ENCODE peak calls at places on chromosome 11, in seven cellular contexts. One of them, this sample, is unnamed.

GRCh38 chr11:69999721-70000120 is 78.4 kb upstream of the ANO1 start:
- DNase-seq in NT2/D1: peak
- DNase-seq in stimulated activated CD8-positive, alpha-beta memory T cell treated with anti-CD3 and anti-CD28 coated beads, Interleukin-15, amount 100 ng/mL, for 24 hours: no peak
- DNase-seq in activated CD8-positive, alpha-beta memory T cell treated with anti-CD3 and anti-CD28 coated beads, Interleukin-2, amount 50 U/mL, for 48 hours: no peak
- DNase-seq in activated T-cell treated with anti-CD3 and anti-CD28 coated beads for 1 hour: no peak
- DNase-seq in esophagus squamous epithelium: no peak
- DNase-seq in COLO829: no peak
- DNase-seq in this sample: no peak

GRCh38 chr11:65945941-65946558 is 770 bp downstream of the TSGA10IP start:
- DNase-seq in NT2/D1: peak
- DNase-seq in stimulated activated CD8-positive, alpha-beta memory T cell treated with anti-CD3 and anti-CD28 coated beads, Interleukin-15, amount 100 ng/mL, for 24 hours: no peak
- DNase-seq in activated CD8-positive, alpha-beta memory T cell treated with anti-CD3 and anti-CD28 coated beads, Interleukin-2, amount 50 U/mL, for 48 hours: no peak
- DNase-seq in activated T-cell treated with anti-CD3 and anti-CD28 coated beads for 1 hour: no peak
- DNase-seq in esophagus squamous epithelium: no peak
- DNase-seq in COLO829: no peak
- DNase-seq in this sample: no peak

GRCh38 chr11:43119275-43119970 is 192.4 kb upstream of the API5 start:
- DNase-seq in NT2/D1: peak
- DNase-seq in stimulated activated CD8-positive, alpha-beta memory T cell treated with anti-CD3 and anti-CD28 coated beads, Interleukin-15, amount 100 ng/mL, for 24 hours: no peak
- DNase-seq in activated CD8-positive, alpha-beta memory T cell treated with anti-CD3 and anti-CD28 coated beads, Interleukin-2, amount 50 U/mL, for 48 hours: no peak
- DNase-seq in activated T-cell treated with anti-CD3 and anti-CD28 coated beads for 1 hour: no peak
- DNase-seq in esophagus squamous epithelium: no peak
- DNase-seq in COLO829: no peak
- DNase-seq in this sample: no peak

GRCh38 chr11:69613594-69613993 is 27.4 kb upstream of the CCND1 start:
- DNase-seq in NT2/D1: no peak
- DNase-seq in stimulated activated CD8-positive, alpha-beta memory T cell treated with anti-CD3 and anti-CD28 coated beads, Interleukin-15, amount 100 ng/mL, for 24 hours: no peak
- DNase-seq in activated CD8-positive, alpha-beta memory T cell treated with anti-CD3 and anti-CD28 coated beads, Interleukin-2, amount 50 U/mL, for 48 hours: no peak
- DNase-seq in activated T-cell treated with anti-CD3 and anti-CD28 coated beads for 1 hour: no peak
- DNase-seq in esophagus squamous epithelium: no peak
- DNase-seq in COLO829: no peak
- DNase-seq in this sample: no peak

GRCh38 chr11:59776210-59777066 is 21.3 kb downstream of the STX3 start:
- DNase-seq in NT2/D1: no peak
- DNase-seq in stimulated activated CD8-positive, alpha-beta memory T cell treated with anti-CD3 and anti-CD28 coated beads, Interleukin-15, amount 100 ng/mL, for 24 hours: no peak
- DNase-seq in activated CD8-positive, alpha-beta memory T cell treated with anti-CD3 and anti-CD28 coated beads, Interleukin-2, amount 50 U/mL, for 48 hours: no peak
- DNase-seq in activated T-cell treated with anti-CD3 and anti-CD28 coated beads for 1 hour: no peak
- DNase-seq in esophagus squamous epithelium: no peak
- DNase-seq in COLO829: peak
- DNase-seq in this sample: no peak

GRCh38 chr11:2305140-2305861 is 3.5 kb downstream of the TSPAN32 start:
- DNase-seq in NT2/D1: peak
- DNase-seq in stimulated activated CD8-positive, alpha-beta memory T cell treated with anti-CD3 and anti-CD28 coated beads, Interleukin-15, amount 100 ng/mL, for 24 hours: peak
- DNase-seq in activated CD8-positive, alpha-beta memory T cell treated with anti-CD3 and anti-CD28 coated beads, Interleukin-2, amount 50 U/mL, for 48 hours: peak
- DNase-seq in activated T-cell treated with anti-CD3 and anti-CD28 coated beads for 1 hour: peak
- DNase-seq in esophagus squamous epithelium: peak
- DNase-seq in COLO829: peak
- DNase-seq in this sample: peak

GRCh38 chr11:1307163-1307870 is 2.1 kb downstream of the TOLLIP start:
- DNase-seq in NT2/D1: no peak
- DNase-seq in stimulated activated CD8-positive, alpha-beta memory T cell treated with anti-CD3 and anti-CD28 coated beads, Interleukin-15, amount 100 ng/mL, for 24 hours: no peak
- DNase-seq in activated CD8-positive, alpha-beta memory T cell treated with anti-CD3 and anti-CD28 coated beads, Interleukin-2, amount 50 U/mL, for 48 hours: peak
- DNase-seq in activated T-cell treated with anti-CD3 and anti-CD28 coated beads for 1 hour: no peak
- DNase-seq in esophagus squamous epithelium: no peak
- DNase-seq in COLO829: no peak
- DNase-seq in this sample: peak

GRCh38 chr11:17752144-17752543 is 17.6 kb downstream of the KCNC1 start:
- DNase-seq in NT2/D1: no peak
- DNase-seq in stimulated activated CD8-positive, alpha-beta memory T cell treated with anti-CD3 and anti-CD28 coated beads, Interleukin-15, amount 100 ng/mL, for 24 hours: no peak
- DNase-seq in activated CD8-positive, alpha-beta memory T cell treated with anti-CD3 and anti-CD28 coated beads, Interleukin-2, amount 50 U/mL, for 48 hours: no peak
- DNase-seq in activated T-cell treated with anti-CD3 and anti-CD28 coated beads for 1 hour: no peak
- DNase-seq in esophagus squamous epithelium: no peak
- DNase-seq in COLO829: no peak
- DNase-seq in this sample: no peak

GRCh38 chr11:65623852-65624616 is 8.5 kb downstream of the PCNX3 start:
- DNase-seq in NT2/D1: no peak
- DNase-seq in stimulated activated CD8-positive, alpha-beta memory T cell treated with anti-CD3 and anti-CD28 coated beads, Interleukin-15, amount 100 ng/mL, for 24 hours: no peak
- DNase-seq in activated CD8-positive, alpha-beta memory T cell treated with anti-CD3 and anti-CD28 coated beads, Interleukin-2, amount 50 U/mL, for 48 hours: no peak
- DNase-seq in activated T-cell treated with anti-CD3 and anti-CD28 coated beads for 1 hour: no peak
- DNase-seq in esophagus squamous epithelium: no peak
- DNase-seq in COLO829: no peak
- DNase-seq in this sample: no peak

GRCh38 chr11:28461338-28461737 is 353.1 kb downstream of the METTL15 start:
- DNase-seq in NT2/D1: no peak
- DNase-seq in stimulated activated CD8-positive, alpha-beta memory T cell treated with anti-CD3 and anti-CD28 coated beads, Interleukin-15, amount 100 ng/mL, for 24 hours: no peak
- DNase-seq in activated CD8-positive, alpha-beta memory T cell treated with anti-CD3 and anti-CD28 coated beads, Interleukin-2, amount 50 U/mL, for 48 hours: no peak
- DNase-seq in activated T-cell treated with anti-CD3 and anti-CD28 coated beads for 1 hour: no peak
- DNase-seq in esophagus squamous epithelium: no peak
- DNase-seq in COLO829: no peak
- DNase-seq in this sample: no peak

GRCh38 chr11:70158201-70158600 is 44.9 kb upstream of the FADD start:
- DNase-seq in NT2/D1: peak
- DNase-seq in stimulated activated CD8-positive, alpha-beta memory T cell treated with anti-CD3 and anti-CD28 coated beads, Interleukin-15, amount 100 ng/mL, for 24 hours: no peak
- DNase-seq in activated CD8-positive, alpha-beta memory T cell treated with anti-CD3 and anti-CD28 coated beads, Interleukin-2, amount 50 U/mL, for 48 hours: no peak
- DNase-seq in activated T-cell treated with anti-CD3 and anti-CD28 coated beads for 1 hour: no peak
- DNase-seq in esophagus squamous epithelium: no peak
- DNase-seq in COLO829: no peak
- DNase-seq in this sample: no peak

GRCh38 chr11:68925613-68926012 is 21.9 kb downstream of the IGHMBP2 start:
- DNase-seq in NT2/D1: no peak
- DNase-seq in stimulated activated CD8-positive, alpha-beta memory T cell treated with anti-CD3 and anti-CD28 coated beads, Interleukin-15, amount 100 ng/mL, for 24 hours: no peak
- DNase-seq in activated CD8-positive, alpha-beta memory T cell treated with anti-CD3 and anti-CD28 coated beads, Interleukin-2, amount 50 U/mL, for 48 hours: no peak
- DNase-seq in activated T-cell treated with anti-CD3 and anti-CD28 coated beads for 1 hour: no peak
- DNase-seq in esophagus squamous epithelium: no peak
- DNase-seq in COLO829: no peak
- DNase-seq in this sample: no peak

GRCh38 chr11:43833657-43834073 is 47.0 kb upstream of the ALKBH3 start:
- DNase-seq in NT2/D1: no peak
- DNase-seq in stimulated activated CD8-positive, alpha-beta memory T cell treated with anti-CD3 and anti-CD28 coated beads, Interleukin-15, amount 100 ng/mL, for 24 hours: no peak
- DNase-seq in activated CD8-positive, alpha-beta memory T cell treated with anti-CD3 and anti-CD28 coated beads, Interleukin-2, amount 50 U/mL, for 48 hours: no peak
- DNase-seq in activated T-cell treated with anti-CD3 and anti-CD28 coated beads for 1 hour: no peak
- DNase-seq in esophagus squamous epithelium: no peak
- DNase-seq in COLO829: no peak
- DNase-seq in this sample: no peak